ENCODE peak calls at places on chromosomes 1 and 21, in ten cellular contexts. G is SJCRH30; L is Right ventricle myocardium superior; X is omental fat pad; B is aorta; O is HAP-1; T is GM23248; Q is iris pigment epithelial cell; R is lung microvascular endothelial cell; Z is activated effector memory CD4-positive, alpha-beta T cell treated with Interleukin-2 at 50 U/mL for 16 hours. E is an unnamed sample.

GRCh38 chr1:162056568-162056967 is 12.9 kb upstream of the NOS1AP start:
- DNase-seq in Q (no peak), X (no peak), T (no peak), G (no peak), R (no peak), O (no peak), L (no peak), B (no peak), Z (no peak), E (no peak)

GRCh38 chr1:25543425-25544242 is at the start of gene LDLRAP1:
- DNase-seq in O (peak; percentile 82), R (peak; percentile 76), X (no peak), T (peak; percentile 87), Z (peak; percentile 48), G (peak; percentile 74), B (peak; percentile 82), Q (peak; percentile 69), L (peak; percentile 84), E (peak; percentile 80)

GRCh38 chr1:27233677-27234053 is 767 bp upstream of the WDTC1 start:
- DNase-seq in G (peak; percentile 17), R (no peak), L (no peak), Q (no peak), X (no peak), Z (no peak), O (no peak), T (no peak), B (peak; percentile 45), E (no peak)

GRCh38 chr1:212030936-212031528 is 4.3 kb downstream of the INTS7 start:
- DNase-seq in G (no peak), Z (no peak), R (peak; percentile 69), L (no peak), T (peak; percentile 90), Q (peak; percentile 91), B (no peak), X (no peak), O (no peak), E (peak; percentile 64)

GRCh38 chr1:24151175-24151533 is 8.2 kb upstream of the IL22RA1 start:
- DNase-seq in X (no peak), B (no peak), T (no peak), G (no peak), Z (no peak), R (no peak), L (no peak), Q (no peak), O (peak; percentile 68), E (peak; percentile 66)

GRCh38 chr1:85816606-85817005 is 108.4 kb upstream of the ZNHIT6 start:
- DNase-seq in G (no peak), R (no peak), X (no peak), O (no peak), T (no peak), B (no peak), L (no peak), Q (no peak), Z (no peak), E (no peak)

GRCh38 chr1:210291088-210291487 is 37.6 kb upstream of the HHAT start:
- DNase-seq in Z (no peak), X (no peak), G (no peak), R (no peak), O (no peak), T (no peak), L (no peak), B (no peak), Q (no peak), E (no peak)

GRCh38 chr1:51253691-51254090 is 17.6 kb downstream of the RNF11 start:
- DNase-seq in O (no peak), R (peak; percentile 10), B (no peak), L (no peak), T (peak; percentile 25), G (no peak), Z (no peak), X (no peak), Q (no peak), E (no peak)

GRCh38 chr21:44822484-44823178 is 4.8 kb upstream of the SUMO3 start:
- DNase-seq in G (no peak), Q (no peak), B (no peak), T (no peak), X (no peak), L (no peak), Z (no peak), O (no peak), R (no peak), E (no peak)

GRCh38 chr1:85134583-85135455 is 66.0 kb downstream of the SYDE2 start:
- DNase-seq in R (no peak), X (no peak), O (no peak), L (no peak), G (no peak), Z (no peak), Q (peak; percentile 87), T (peak; percentile 75), B (no peak), E (no peak)

E was measured in LoVo.